ENCODE peak calls at places on chromosomes 5 and 9, in nine cellular contexts. Q, L, G, E, S, N, Y, W and D are unnamed samples.

GRCh38 chr5:179485845-179486575 is 64.3 kb upstream of the RUFY1 start:
- DNase-seq in Q (no peak), L (no peak), G (no peak), E (no peak), S (no peak), N (no peak), Y (peak), W (no peak), D (no peak)

GRCh38 chr9:26789959-26790358 is 102.6 kb downstream of the CAAP1 start:
- DNase-seq in Q (no peak), L (no peak), G (peak), E (no peak), S (no peak), N (no peak), Y (no peak), W (no peak), D (no peak)

GRCh38 chr9:10999646-11000045 is 386.8 kb upstream of the PTPRD start:
- DNase-seq in Q (no peak), L (no peak), G (no peak), E (no peak), S (no peak), N (no peak), Y (no peak), W (no peak), D (no peak)

GRCh38 chr9:129383005-129383414 is 204.9 kb upstream of the IER5L start:
- DNase-seq in Q (no peak), L (peak), G (no peak), E (no peak), S (no peak), N (no peak), Y (peak), W (no peak), D (no peak)

GRCh38 chr5:13480834-13481233 is 463.7 kb downstream of the DNAH5 start:
- DNase-seq in Q (no peak), L (peak), G (no peak), E (no peak), S (no peak), N (no peak), Y (no peak), W (no peak), D (no peak)

GRCh38 chr9:91836515-91836914 is 113.5 kb downstream of the ROR2 start:
- DNase-seq in Q (no peak), L (no peak), G (no peak), E (no peak), S (no peak), N (no peak), Y (no peak), W (no peak), D (no peak)

GRCh38 chr5:125293223-125293622 is 546.8 kb upstream of the ZNF608 start:
- DNase-seq in Q (no peak), L (no peak), G (no peak), E (no peak), S (no peak), N (no peak), Y (no peak), W (no peak), D (no peak)

GRCh38 chr5:171692106-171692505 is 93.5 kb upstream of the SMIM23 start:
- DNase-seq in Q (no peak), L (no peak), G (no peak), E (no peak), S (no peak), N (no peak), Y (no peak), W (no peak), D (no peak)

GRCh38 chr9:35603506-35603985 is 1.5 kb upstream of the TESK1 start:
- DNase-seq in Q (no peak), L (no peak), G (no peak), E (no peak), S (no peak), N (no peak), Y (peak), W (no peak), D (peak)

GRCh38 chr5:59357421-59357977 is 536.0 kb downstream of the PDE4D start:
- DNase-seq in Q (peak), L (no peak), G (no peak), E (no peak), S (no peak), N (no peak), Y (no peak), W (no peak), D (no peak)

GRCh38 chr9:68567565-68567964 is 26.9 kb upstream of the TMEM252 start:
- DNase-seq in Q (no peak), L (no peak), G (no peak), E (no peak), S (no peak), N (no peak), Y (no peak), W (no peak), D (no peak)

GRCh38 chr9:108671156-108671555 is 184.6 kb downstream of the ACTL7B start:
- DNase-seq in Q (no peak), L (no peak), G (peak), E (no peak), S (no peak), N (no peak), Y (peak), W (no peak), D (no peak)

GRCh38 chr5:50724-51499 is 41.1 kb upstream of the PLEKHG4B start:
- DNase-seq in Q (no peak), L (no peak), G (no peak), E (no peak), S (no peak), N (no peak), Y (no peak), W (no peak), D (no peak)

GRCh38 chr5:64451551-64451950 is 54.3 kb upstream of the RGS7BP start:
- DNase-seq in Q (no peak), L (no peak), G (no peak), E (no peak), S (no peak), N (no peak), Y (no peak), W (no peak), D (no peak)

GRCh38 chr5:169296456-169297220 is 4.3 kb downstream of the SLIT3 start:
- DNase-seq in Q (peak), L (no peak), G (no peak), E (no peak), S (peak), N (no peak), Y (peak), W (no peak), D (no peak)

GRCh38 chr5:138968601-138969000 is 93.5 kb upstream of the LRRTM2 start:
- DNase-seq in Q (no peak), L (no peak), G (no peak), E (no peak), S (no peak), N (no peak), Y (no peak), W (no peak), D (no peak)

GRCh38 chr5:156681276-156681675 is 168.8 kb upstream of the PPP1R2B start:
- DNase-seq in Q (no peak), L (no peak), G (no peak), E (no peak), S (no peak), N (no peak), Y (no peak), W (no peak), D (no peak)

GRCh38 chr5:154044585-154044984 is 5.8 kb downstream of the MFAP3 start:
- DNase-seq in Q (no peak), L (no peak), G (no peak), E (no peak), S (no peak), N (no peak), Y (no peak), W (no peak), D (no peak)

GRCh38 chr9:29241320-29241719 is 1668.0 kb upstream of the C9orf72 start:
- DNase-seq in Q (no peak), L (no peak), G (peak), E (no peak), S (no peak), N (no peak), Y (no peak), W (no peak), D (no peak)

GRCh38 chr5:111454198-111454606 is 58.1 kb downstream of the STARD4 start:
- DNase-seq in Q (peak), L (peak), G (no peak), E (no peak), S (peak), N (no peak), Y (peak), W (no peak), D (no peak)

GRCh38 chr5:159005062-159005461 is 94.7 kb downstream of the EBF1 start:
- DNase-seq in Q (no peak), L (no peak), G (no peak), E (no peak), S (no peak), N (no peak), Y (no peak), W (no peak), D (no peak)

GRCh38 chr5:31232273-31232888 is 38.9 kb downstream of the CDH6 start:
- DNase-seq in Q (peak), L (peak), G (peak), E (no peak), S (peak), N (no peak), Y (peak), W (peak), D (no peak)

GRCh38 chr5:107607656-107608368 is 62.9 kb downstream of the EFNA5 start:
- DNase-seq in Q (no peak), L (no peak), G (no peak), E (no peak), S (no peak), N (no peak), Y (no peak), W (no peak), D (no peak)

GRCh38 chr9:88974641-88975040 is 16.6 kb upstream of the S1PR3 start:
- DNase-seq in Q (no peak), L (no peak), G (no peak), E (no peak), S (no peak), N (no peak), Y (no peak), W (no peak), D (no peak)

GRCh38 chr5:61840354-61840753 is 465.7 kb upstream of the KIF2A start:
- DNase-seq in Q (peak), L (no peak), G (peak), E (no peak), S (no peak), N (no peak), Y (no peak), W (no peak), D (no peak)

GRCh38 chr5:110590187-110590586 is 136.3 kb downstream of the TMEM232 start:
- DNase-seq in Q (peak), L (no peak), G (peak), E (no peak), S (no peak), N (no peak), Y (no peak), W (no peak), D (no peak)